ENCODE peak calls at places on chromosomes 11 and 22, in eight cellular contexts. D is ELR; X is stimulated activated CD4-positive, alpha-beta T cell treated with anti-CD3 and anti-CD28 coated beads, Interleukin-4, amount 100 ng/mL, for 1 hour; O is NCI-H1930; I is GM19239; N is activated naive CD4-positive, alpha-beta T cell; W is pancreas; E is left colon. P is an unnamed sample.
A peak's percentile ranks its signal among the peaks of the same experiment; 100 is the strongest.

GRCh38 chr11:59918987-59919589 is 19.1 kb upstream of the OOSP1 start:
- DNase-seq in W (no peak), E (no peak), D (peak; percentile 90), O (no peak), X (no peak), N (no peak), I (no peak), P (peak; percentile 42)

GRCh38 chr11:100827934-100828661 is 141.0 kb downstream of the ARHGAP42 start:
- DNase-seq in D (peak; percentile 63), O (no peak), W (no peak), I (no peak), X (no peak), N (no peak), E (no peak), P (peak; percentile 46)

GRCh38 chr22:44311855-44312170 is 938 bp downstream of the SHISAL1 start:
- DNase-seq in D (peak; percentile 68), I (no peak), W (no peak), E (no peak), O (no peak), X (no peak), N (no peak), P (no peak)

GRCh38 chr11:14148653-14149273 is 186.2 kb downstream of the SPON1 start:
- DNase-seq in O (no peak), I (no peak), N (no peak), W (no peak), E (no peak), X (no peak), D (peak; percentile 54), P (no peak)

GRCh38 chr11:47107709-47108108 is 69.0 kb downstream of the ARFGAP2 start:
- DNase-seq in I (no peak), X (no peak), O (no peak), W (no peak), D (no peak), E (no peak), N (no peak), P (no peak)

GRCh38 chr11:57751676-57752253 is at the start of gene BTBD18:
- DNase-seq in D (peak; percentile 60), N (no peak), I (no peak), W (peak; percentile 40), X (no peak), O (peak; percentile 6), E (no peak), P (peak; percentile 53)

GRCh38 chr11:43557553-43558031 is 122.9 kb upstream of the HSD17B12 start:
- DNase-seq in W (no peak), D (peak; percentile 42), N (no peak), X (no peak), O (no peak), I (no peak), E (no peak), P (no peak)

GRCh38 chr22:50162391-50162956 is 8.1 kb upstream of the PANX2 start:
- DNase-seq in N (no peak), D (no peak), W (no peak), E (no peak), X (no peak), O (no peak), I (no peak), P (no peak)

GRCh38 chr22:49508561-49508960 is 319.1 kb downstream of the BRD1 start:
- DNase-seq in W (no peak), D (no peak), O (no peak), E (no peak), I (no peak), X (no peak), N (no peak), P (no peak)

GRCh38 chr11:13316528-13316961 is 39.0 kb downstream of the BMAL1 start:
- DNase-seq in W (no peak), X (no peak), N (no peak), I (no peak), E (no peak), O (no peak), D (peak; percentile 75), P (no peak)

GRCh38 chr11:69636870-69637600 is 3.9 kb upstream of the CCND1 start:
- DNase-seq in N (no peak), E (no peak), X (no peak), O (no peak), W (peak; percentile 51), I (no peak), D (no peak), P (no peak)

GRCh38 chr11:72943664-72944063 is 129.5 kb downstream of the ATG16L2 start:
- DNase-seq in N (no peak), I (no peak), D (no peak), X (no peak), W (no peak), O (no peak), E (no peak), P (no peak)

GRCh38 chr22:39475902-39476301 is 19.1 kb downstream of the MGAT3 start:
- DNase-seq in O (no peak), W (no peak), I (no peak), D (no peak), N (no peak), X (no peak), E (no peak), P (no peak)

GRCh38 chr22:38205261-38206128 is 3.7 kb downstream of the MAFF start:
- DNase-seq in X (no peak), I (no peak), D (peak; percentile 43), N (no peak), E (peak; percentile 67), W (no peak), O (no peak), P (no peak)

GRCh38 chr11:114653148-114653547 is 25.2 kb upstream of the NXPE2 start:
- DNase-seq in I (no peak), O (no peak), X (no peak), W (no peak), D (no peak), N (no peak), E (no peak), P (no peak)

GRCh38 chr11:47152126-47152952 is 24.3 kb downstream of the ARFGAP2 start:
- DNase-seq in D (peak; percentile 8), O (no peak), W (no peak), X (no peak), N (no peak), E (no peak), I (no peak), P (no peak)

GRCh38 chr11:100557830-100558611 is 129.1 kb upstream of the ARHGAP42 start:
- DNase-seq in E (no peak), N (no peak), I (no peak), X (no peak), D (peak; percentile 71), O (no peak), W (no peak), P (no peak)

GRCh38 chr11:8225589-8226036 is 38.1 kb downstream of the LMO1 start:
- DNase-seq in W (peak; percentile 77), X (peak; percentile 65), O (peak; percentile 77), I (peak; percentile 83), E (peak; percentile 41), D (peak; percentile 74), N (peak; percentile 29), P (peak; percentile 95)

GRCh38 chr11:86735462-86736302 is 63.3 kb upstream of the ME3 start:
- DNase-seq in E (no peak), W (no peak), X (no peak), D (peak; percentile 87), I (no peak), O (no peak), N (no peak), P (no peak)

GRCh38 chr11:32838505-32839274 is 9.0 kb downstream of the PRRG4 start:
- DNase-seq in D (no peak), I (no peak), E (peak; percentile 49), N (no peak), X (no peak), O (no peak), W (no peak), P (no peak)

P was measured in iPS-NIHi11.